ENCODE peak calls at places on chromosomes 7 and 10, in eight cellular contexts. E is esophagus squamous epithelium; Y is Caco-2; K is CD8-positive, alpha-beta T cell; G is CD4-positive, alpha-beta memory T cell; R is aorta; V is CD8-positive, alpha-beta memory T cell; Q is neural progenitor cell. M is an unnamed sample.

GRCh38 chr7:30723776-30724175 is 28.2 kb upstream of the INMT start:
- DNase-seq in R (peak; percentile 22), Q (no peak), K (no peak), G (no peak), E (no peak), Y (no peak), V (no peak), M (no peak)

GRCh38 chr7:139562972-139563565 is 39.6 kb downstream of the CLEC2L start:
- DNase-seq in Y (no peak), V (no peak), G (no peak), Q (no peak), K (no peak), R (peak; percentile 75), E (no peak), M (no peak)

GRCh38 chr10:4549254-4549653 is 276.8 kb upstream of the AKR1E2 start:
- DNase-seq in R (no peak), K (no peak), V (no peak), Y (no peak), E (no peak), Q (no peak), G (no peak), M (no peak)

GRCh38 chr7:27581119-27581518 is 81.6 kb downstream of the HIBADH start:
- DNase-seq in R (no peak), G (no peak), Q (no peak), E (no peak), Y (no peak), V (no peak), K (no peak), M (no peak)

GRCh38 chr7:142381727-142382409 is 124.0 kb upstream of the PRSS58 start:
- DNase-seq in R (no peak), Q (no peak), E (no peak), V (no peak), G (no peak), Y (no peak), K (no peak), M (no peak)

GRCh38 chr10:110725809-110726641 is 81.9 kb downstream of the RBM20 start:
- DNase-seq in K (no peak), V (no peak), R (no peak), Q (no peak), G (no peak), Y (peak; percentile 35), E (no peak), M (no peak)

GRCh38 chr7:90246184-90246583 is 1.2 kb downstream of the CFAP69 start:
- DNase-seq in Q (peak; percentile 72), E (no peak), Y (no peak), R (no peak), G (no peak), K (no peak), V (no peak), M (no peak)

GRCh38 chr7:103149808-103150180 is 895 bp upstream of the NAPEPLD start:
- DNase-seq in R (no peak), E (no peak), Q (no peak), Y (no peak), G (no peak), K (peak; percentile 18), V (no peak), M (no peak)

GRCh38 chr7:125636320-125636962 is 706.8 kb upstream of the POT1 start:
- DNase-seq in G (no peak), Y (no peak), R (no peak), Q (no peak), K (no peak), E (no peak), V (no peak), M (no peak)

GRCh38 chr10:124322191-124322980 is 96.3 kb downstream of the OAT start:
- DNase-seq in G (no peak), K (no peak), Q (no peak), V (no peak), R (no peak), E (no peak), Y (no peak), M (peak; percentile 26)

GRCh38 chr7:32947420-32947983 is 9.7 kb upstream of the FKBP9 start:
- DNase-seq in Q (no peak), Y (no peak), V (no peak), R (no peak), G (no peak), E (no peak), K (no peak), M (no peak)

GRCh38 chr7:32952876-32953275 is 4.4 kb upstream of the FKBP9 start:
- DNase-seq in V (no peak), G (no peak), Q (no peak), E (no peak), Y (no peak), K (no peak), R (no peak), M (no peak)

GRCh38 chr7:32942783-32943653 is 14.2 kb upstream of the FKBP9 start:
- DNase-seq in Q (peak; percentile 89), K (peak; percentile 48), Y (peak; percentile 90), V (peak; percentile 59), G (peak; percentile 63), R (peak; percentile 93), E (no peak), M (peak; percentile 77)

GRCh38 chr7:32943654-32944030 is 13.6 kb upstream of the FKBP9 start:
- DNase-seq in Q (no peak), E (no peak), R (no peak), Y (no peak), K (no peak), V (no peak), G (no peak), M (no peak)

GRCh38 chr7:32948202-32948601 is 9.0 kb upstream of the FKBP9 start:
- DNase-seq in Y (no peak), K (no peak), V (no peak), G (no peak), E (no peak), Q (no peak), R (no peak), M (no peak)
- H3K27me3 ChIP-seq in Y (no peaks in the 10 kb centered on the region), K (no peaks in the 10 kb centered on the region), V (no peaks in the 10 kb centered on the region), G (no peaks in the 10 kb centered on the region), E (no peaks in the 10 kb centered on the region), Q (peaks cover 85% of the 10 kb centered on the region), R (no peaks in the 10 kb centered on the region), M (no peaks in the 10 kb centered on the region)

GRCh38 chr7:5586963-5587348 is 163.3 kb upstream of the TNRC18 start:
- DNase-seq in R (no peak), V (no peak), G (no peak), K (no peak), Q (no peak), Y (no peak), E (no peak), M (no peak)

GRCh38 chr7:5594616-5595544 is 171.2 kb upstream of the TNRC18 start:
- DNase-seq in Y (peak; percentile 54), E (no peak), Q (peak; percentile 90), K (no peak), R (no peak), V (no peak), G (no peak), M (peak; percentile 61)

GRCh38 chr7:5591547-5591899 is 167.9 kb upstream of the TNRC18 start:
- DNase-seq in Y (peak; percentile 64), K (no peak), Q (peak; percentile 71), V (no peak), R (no peak), G (no peak), E (no peak), M (peak; percentile 95)

GRCh38 chr7:5589819-5590595 is 166.4 kb upstream of the TNRC18 start:
- DNase-seq in Y (no peak), R (no peak), K (no peak), E (no peak), G (no peak), Q (no peak), V (no peak), M (no peak)

GRCh38 chr7:5590596-5591546 is 167.2 kb upstream of the TNRC18 start:
- DNase-seq in G (no peak), E (no peak), R (no peak), Y (no peak), V (no peak), Q (no peak), K (no peak), M (no peak)
- H3K27me3 ChIP-seq in G (peaks cover 14% of the 10 kb centered on the region), E (no peaks in the 10 kb centered on the region), R (no peaks in the 10 kb centered on the region), Y (no peaks in the 10 kb centered on the region), V (peaks cover 11% of the 10 kb centered on the region), Q (peaks cover 36% of the 10 kb centered on the region), K (peaks cover 15% of the 10 kb centered on the region), M (no peaks in the 10 kb centered on the region)

GRCh38 chr7:70920886-70921285 is 211.1 kb upstream of the GALNT17 start:
- DNase-seq in V (no peak), Y (no peak), E (no peak), Q (no peak), K (no peak), G (no peak), R (no peak), M (no peak)

GRCh38 chr7:70919491-70920073 is 212.4 kb upstream of the GALNT17 start:
- DNase-seq in G (no peak), Y (no peak), Q (no peak), R (no peak), E (no peak), V (no peak), K (no peak), M (no peak)

GRCh38 chr7:70925411-70926115 is 206.4 kb upstream of the GALNT17 start:
- DNase-seq in Y (no peak), V (no peak), K (no peak), R (no peak), G (no peak), E (no peak), Q (peak; percentile 81), M (no peak)

DNA sequence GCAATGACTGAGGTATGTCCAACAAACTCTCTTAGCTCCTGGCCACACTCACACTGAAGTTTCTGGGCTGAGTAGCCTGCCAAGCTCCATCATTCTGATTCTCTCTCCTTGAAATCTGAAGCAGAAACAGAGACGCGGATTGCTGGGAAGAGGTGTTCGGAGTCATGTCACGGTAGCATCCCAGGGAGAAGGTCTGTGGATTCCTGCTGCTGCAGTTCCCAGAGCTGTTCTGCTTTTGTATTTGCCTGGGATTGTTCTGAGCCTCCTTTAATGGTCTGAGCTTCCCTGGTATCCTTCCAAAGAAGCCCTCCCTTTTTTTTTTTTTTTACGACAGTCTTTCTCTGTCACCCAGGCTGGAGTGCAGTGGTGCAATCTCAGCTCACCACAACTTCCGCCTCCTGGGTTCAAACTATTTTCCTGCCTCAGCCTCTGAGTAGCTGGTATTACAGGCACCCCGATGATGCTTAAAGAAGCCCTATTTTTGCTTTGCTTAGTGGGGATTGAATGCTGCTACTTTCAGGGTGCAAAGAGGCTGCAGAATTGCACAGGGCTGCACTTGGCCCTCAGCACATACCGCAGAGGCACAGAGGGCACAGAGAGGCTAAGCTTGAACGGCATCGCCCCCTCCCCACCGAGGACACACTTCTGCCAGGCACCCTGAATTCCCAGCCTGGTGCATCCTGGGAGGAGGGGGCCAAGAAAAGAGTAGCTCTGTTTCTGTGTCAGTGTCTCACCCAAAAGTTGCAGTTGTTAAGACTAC is 208.7 kb upstream of the GALNT17 start:
- DNase-seq in E (no peak), V (no peak), K (no peak), Q (peak; percentile 40), G (no peak), Y (no peak), R (no peak), M (no peak)
- H3K27me3 ChIP-seq in E (no peaks in the 10 kb centered on the region), V (no peaks in the 10 kb centered on the region), K (no peaks in the 10 kb centered on the region), Q (no peaks in the 10 kb centered on the region), G (no peaks in the 10 kb centered on the region), Y (no peaks in the 10 kb centered on the region), R (no peaks in the 10 kb centered on the region), M (no peaks in the 10 kb centered on the region)

DNA sequence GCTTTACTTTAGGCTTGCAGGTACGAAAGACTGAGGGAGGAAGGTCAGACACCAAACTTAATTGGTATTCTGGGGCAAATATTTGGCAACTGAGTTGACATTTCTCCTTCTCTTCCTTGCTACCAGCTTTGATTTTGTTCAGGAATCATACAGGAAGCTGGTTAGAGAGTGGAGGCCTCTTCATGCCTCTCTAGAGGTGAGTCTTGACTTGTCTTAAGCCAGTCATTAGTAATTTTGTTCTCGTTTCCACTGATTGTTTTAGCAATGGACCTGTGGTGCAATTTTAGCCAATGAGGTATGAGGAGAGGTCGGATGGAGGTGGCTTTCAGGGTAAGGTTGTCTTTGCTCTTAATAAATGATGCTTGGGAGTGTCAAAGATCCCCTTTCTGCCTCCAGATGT is 2.4 kb upstream of the RP9 start:
- DNase-seq in K (no peak), E (no peak), Y (no peak), R (no peak), Q (no peak), G (no peak), V (no peak), M (no peak)
- H3K27me3 ChIP-seq in K (no peaks in the 10 kb centered on the region), E (no peaks in the 10 kb centered on the region), Y (no peaks in the 10 kb centered on the region), R (no peaks in the 10 kb centered on the region), Q (peaks cover 19% of the 10 kb centered on the region), G (no peaks in the 10 kb centered on the region), V (no peaks in the 10 kb centered on the region), M (no peaks in the 10 kb centered on the region)